ENCODE peak calls at places on chromosomes 16 and 17, in nine cellular contexts. M, I, F, U, N, A, D, E and S are unnamed samples. For H3K4me1, the result is how much of the 10 kb centered on the place peaks cover.

GRCh38 chr17:43702636-43703035 is 40.9 kb upstream of the MEOX1 start:
- DNase-seq in M (peak), I (peak), F (peak), U (no peak), N (no peak), A (no peak), D (peak), E (no peak), S (no peak)

GRCh38 chr17:17422217-17422610 is 54.6 kb upstream of the MED9 start:
- DNase-seq in M (no peak), I (no peak), F (no peak), U (no peak), N (no peak), A (no peak), D (no peak), E (no peak), S (no peak)

GRCh38 chr16:3356118-3356517 is 429 bp downstream of the OR2C1 start:
- DNase-seq in M (peak), I (no peak), F (no peak), U (no peak), N (no peak), A (no peak), D (no peak), E (no peak), S (no peak)

GRCh38 chr16:55033225-55034156 is 102.8 kb downstream of the IRX5 start:
- DNase-seq in M (no peak), I (no peak), F (no peak), U (no peak), N (no peak), A (no peak), D (no peak), E (no peak), S (no peak)

GRCh38 chr17:10618202-10618635 is 38.9 kb downstream of the MYH3 start:
- DNase-seq in M (peak), I (peak), F (peak), U (peak), N (peak), A (peak), D (peak), E (peak), S (peak)

GRCh38 chr16:74743668-74744299 is 30.8 kb downstream of the FA2H start:
- DNase-seq in M (peak), I (no peak), F (no peak), U (peak), N (peak), A (peak), D (no peak), E (peak), S (peak)

GRCh38 chr17:47291242-47291873 is 32.4 kb upstream of the EFCAB13 start:
- DNase-seq in M (peak), I (no peak), F (no peak), U (no peak), N (no peak), A (no peak), D (no peak), E (no peak), S (no peak)

GRCh38 chr16:30953511-30954124 is 3.9 kb upstream of the SETD1A start:
- DNase-seq in M (peak), I (peak), F (peak), U (peak), N (peak), A (peak), D (peak), E (peak), S (peak)

GRCh38 chr17:51813166-51813783 is 345.2 kb downstream of the CA10 start:
- DNase-seq in M (no peak), I (no peak), F (no peak), U (no peak), N (no peak), A (no peak), D (no peak), E (no peak), S (no peak)

GRCh38 chr16:1825864-1826690 is 548 bp downstream of the HAGH start:
- DNase-seq in M (peak), I (peak), F (no peak), U (peak), N (peak), A (peak), D (peak), E (no peak), S (peak)

GRCh38 chr17:4229627-4230026 is 34.2 kb downstream of the ANKFY1 start:
- DNase-seq in M (no peak), I (peak), F (no peak), U (no peak), N (peak), A (peak), D (no peak), E (no peak), S (peak)

GRCh38 chr16:5007256-5007655 is 26.5 kb downstream of the NAGPA start:
- DNase-seq in M (no peak), I (no peak), F (no peak), U (no peak), N (no peak), A (no peak), D (no peak), E (no peak), S (no peak)

GRCh38 chr17:3904486-3904885 is 11.6 kb upstream of the CAMKK1 start:
- DNase-seq in M (no peak), I (no peak), F (no peak), U (no peak), N (no peak), A (no peak), D (no peak), E (no peak), S (no peak)

GRCh38 chr17:1108810-1109605 is 70.8 kb downstream of the ABR start:
- DNase-seq in M (no peak), I (peak), F (no peak), U (peak), N (peak), A (peak), D (peak), E (peak), S (peak)

DNA sequence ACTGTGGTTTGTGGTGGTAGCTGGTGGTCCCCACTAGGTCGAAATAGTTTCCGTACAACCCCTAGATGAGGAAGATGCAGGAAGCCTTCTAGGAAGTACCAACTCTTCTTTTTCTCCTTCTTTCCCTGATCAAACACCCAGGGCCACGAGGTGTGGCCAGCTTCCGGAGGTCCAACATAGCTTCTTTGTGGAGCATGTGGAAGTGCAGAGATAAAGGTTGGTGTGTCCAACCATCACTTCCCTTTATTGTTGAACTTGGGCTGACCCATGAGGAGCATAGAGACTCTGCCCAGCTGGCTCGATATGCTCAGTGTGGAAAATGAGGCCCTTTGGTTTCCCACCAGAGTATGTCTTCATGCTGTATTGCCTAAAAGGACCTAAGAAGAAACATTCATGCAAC is 6.3 kb upstream of the RGS9 start:
- DNase-seq in M (peak), I (no peak), F (no peak), U (no peak), N (no peak), A (no peak), D (no peak), E (no peak), S (no peak)
- H3K4me1 ChIP-seq in M (under half), I (under half), F (under half), U (under half), N (under half), A (under half), D (under half), E (under half), S (under half)

GRCh38 chr17:39981207-39982068 is 831 bp downstream of the PSMD3 start:
- DNase-seq in M (peak), I (peak), F (no peak), U (no peak), N (peak), A (no peak), D (peak), E (no peak), S (peak)

GRCh38 chr17:39982069-39982371 is 1.4 kb downstream of the PSMD3 start:
- DNase-seq in M (no peak), I (no peak), F (no peak), U (no peak), N (no peak), A (no peak), D (no peak), E (no peak), S (peak)

GRCh38 chr17:39979865-39980401 is 674 bp upstream of the PSMD3 start:
- DNase-seq in M (peak), I (peak), F (peak), U (peak), N (peak), A (peak), D (peak), E (no peak), S (peak)

GRCh38 chr17:39980402-39981206 is at the start of gene PSMD3:
- DNase-seq in M (peak), I (peak), F (peak), U (peak), N (peak), A (peak), D (peak), E (peak), S (peak)

DNA sequence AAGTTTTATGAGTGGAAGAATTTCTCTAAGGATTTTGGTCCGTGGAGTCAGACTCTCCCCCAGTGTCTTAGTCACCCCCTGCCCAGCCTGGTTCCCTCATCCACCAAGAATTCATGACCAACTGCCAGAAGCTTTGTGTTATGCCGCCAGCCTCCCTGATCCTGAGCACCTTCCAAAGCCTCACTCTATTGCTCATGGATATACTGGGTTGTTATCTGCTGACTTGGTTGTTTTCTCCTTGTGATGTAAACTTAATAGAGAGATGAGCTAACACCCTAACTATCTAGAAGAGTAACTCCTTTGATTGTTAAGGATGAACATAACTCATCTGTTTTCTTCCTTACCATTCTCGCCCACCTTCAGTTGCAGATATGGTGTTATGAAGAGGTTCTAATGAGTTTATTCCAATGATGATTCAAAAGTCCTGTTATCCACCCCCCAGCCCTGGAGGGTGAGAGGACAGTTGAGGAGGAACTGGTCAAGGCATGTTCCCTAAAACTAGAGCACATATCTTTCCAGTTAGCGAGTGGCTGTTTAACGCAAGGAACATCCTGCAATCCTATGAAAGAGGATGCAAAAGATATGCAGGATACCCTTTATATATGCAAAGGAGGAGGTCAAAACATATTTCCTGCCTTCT is 1.5 kb upstream of the PSMD3 start:
- DNase-seq in M (no peak), I (peak), F (no peak), U (no peak), N (peak), A (peak), D (no peak), E (peak), S (peak)
- H3K9ac ChIP-seq in M (no peak), I (no peak), F (no peak), U (no peak), N (peak), A (no peak), D (peak), E (no peak), S (no peak)

GRCh38 chr16:56411123-56411522 is 14.2 kb downstream of the AMFR start:
- DNase-seq in M (no peak), I (no peak), F (no peak), U (no peak), N (no peak), A (no peak), D (no peak), E (no peak), S (no peak)

GRCh38 chr16:56405977-56406376 is 19.4 kb downstream of the AMFR start:
- DNase-seq in M (no peak), I (no peak), F (no peak), U (no peak), N (no peak), A (no peak), D (no peak), E (no peak), S (no peak)

GRCh38 chr16:56411624-56412023 is 13.7 kb downstream of the AMFR start:
- DNase-seq in M (no peak), I (no peak), F (no peak), U (no peak), N (no peak), A (no peak), D (no peak), E (no peak), S (no peak)

GRCh38 chr16:56408379-56409098 is 16.8 kb downstream of the AMFR start:
- DNase-seq in M (no peak), I (no peak), F (no peak), U (peak), N (no peak), A (no peak), D (no peak), E (no peak), S (no peak)

DNA sequence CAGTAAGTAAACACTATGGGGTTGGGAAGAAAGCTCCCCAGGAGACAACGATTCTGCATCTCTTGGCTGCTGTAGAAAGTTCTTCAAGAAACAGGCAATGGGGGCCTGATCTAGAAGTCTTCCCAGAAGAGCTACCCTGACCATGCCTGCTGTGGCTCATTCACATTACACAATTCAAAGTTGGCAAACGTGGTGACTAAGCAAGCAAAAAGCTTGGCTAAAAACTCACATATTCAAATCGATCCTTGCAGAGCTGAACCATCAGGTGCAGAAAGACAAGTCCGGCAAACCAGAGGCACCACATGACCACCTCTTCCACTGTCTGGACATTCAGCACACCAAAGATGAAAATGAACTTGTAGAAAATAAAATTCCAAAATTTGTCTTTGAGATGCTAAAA is 16.1 kb downstream of the AMFR start:
- DNase-seq in M (no peak), I (no peak), F (no peak), U (no peak), N (peak), A (peak), D (no peak), E (peak), S (peak)
- H3K4me1 ChIP-seq in M (under half), I (under half), F (under half), U (under half), N (under half), A (under half), D (under half), E (under half), S (under half)

GRCh38 chr17:68301438-68301959 is 10.2 kb downstream of the ARSG start:
- DNase-seq in M (no peak), I (peak), F (no peak), U (no peak), N (no peak), A (no peak), D (no peak), E (no peak), S (no peak)

GRCh38 chr17:68305132-68305531 is 13.8 kb downstream of the ARSG start:
- DNase-seq in M (no peak), I (no peak), F (no peak), U (no peak), N (peak), A (no peak), D (no peak), E (no peak), S (no peak)

GRCh38 chr17:68299817-68300216 is 8.5 kb downstream of the ARSG start:
- DNase-seq in M (no peak), I (no peak), F (no peak), U (no peak), N (no peak), A (no peak), D (no peak), E (no peak), S (no peak)

GRCh38 chr17:68302666-68303065 is 11.4 kb downstream of the ARSG start:
- DNase-seq in M (no peak), I (no peak), F (no peak), U (no peak), N (no peak), A (no peak), D (no peak), E (no peak), S (no peak)

GRCh38 chr17:68302066-68302564 is 10.8 kb downstream of the ARSG start:
- DNase-seq in M (no peak), I (peak), F (no peak), U (no peak), N (no peak), A (peak), D (no peak), E (no peak), S (no peak)
- H3K9ac ChIP-seq in M (no peak), I (no peak), F (no peak), U (no peak), N (no peak), A (no peak), D (no peak), E (no peak), S (no peak)

GRCh38 chr17:81518113-81518784 is 5.7 kb upstream of the ACTG1 start:
- DNase-seq in M (no peak), I (peak), F (peak), U (no peak), N (peak), A (no peak), D (no peak), E (peak), S (peak)

GRCh38 chr17:81518785-81519283 is 6.2 kb upstream of the ACTG1 start:
- DNase-seq in M (peak), I (peak), F (no peak), U (peak), N (no peak), A (no peak), D (no peak), E (no peak), S (peak)

GRCh38 chr17:81516439-81516838 is 3.8 kb upstream of the ACTG1 start:
- DNase-seq in M (no peak), I (no peak), F (peak), U (no peak), N (no peak), A (no peak), D (no peak), E (no peak), S (no peak)

GRCh38 chr17:81517009-81517338 is 4.4 kb upstream of the ACTG1 start:
- DNase-seq in M (no peak), I (no peak), F (no peak), U (no peak), N (no peak), A (no peak), D (no peak), E (no peak), S (no peak)

DNA sequence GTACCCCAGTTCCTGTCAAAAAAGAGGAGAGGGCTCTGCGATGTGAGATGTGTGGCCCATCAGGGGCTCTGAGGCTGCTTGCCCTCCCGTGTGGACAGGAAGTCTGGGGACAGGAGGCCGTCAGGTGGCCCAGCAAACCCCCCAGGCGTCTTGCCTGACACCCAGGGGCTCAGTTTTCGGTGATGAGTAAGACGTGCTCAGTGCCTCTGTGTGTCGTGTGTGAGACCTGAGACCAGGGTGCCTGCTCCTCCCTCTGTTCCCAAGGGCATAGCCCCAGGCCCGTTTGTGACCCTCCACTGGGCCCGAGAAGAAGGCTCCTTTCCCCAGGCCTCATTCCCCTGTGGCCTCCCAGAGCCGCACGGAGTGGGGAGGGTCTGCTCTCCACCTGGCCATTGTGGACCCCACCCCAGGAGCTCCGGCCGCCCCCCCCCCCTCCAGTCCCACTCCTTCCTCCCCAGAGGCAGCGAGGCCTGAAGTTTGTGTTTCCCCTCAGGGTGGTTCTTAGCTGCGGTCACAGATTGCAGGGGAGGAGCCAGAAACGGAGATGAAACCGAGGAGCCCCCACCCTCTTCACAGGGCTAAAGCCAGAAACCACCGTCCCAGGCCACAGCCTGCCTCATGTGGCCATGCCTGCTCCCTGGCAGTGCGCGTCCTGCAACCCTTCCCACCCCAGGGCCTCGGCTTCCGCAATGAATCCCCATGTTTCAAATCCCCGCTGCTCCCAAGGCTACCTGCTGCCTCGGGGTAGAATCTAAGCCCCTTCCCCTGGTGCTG is 4.9 kb upstream of the ACTG1 start:
- DNase-seq in M (no peak), I (peak), F (peak), U (peak), N (peak), A (no peak), D (peak), E (no peak), S (peak)
- H3K4me1 ChIP-seq in M (under half), I (under half), F (under half), U (under half), N (half or more), A (under half), D (half or more), E (under half), S (under half)

GRCh38 chr17:5651348-5651747 is 67.0 kb upstream of the NLRP1 start:
- DNase-seq in M (no peak), I (no peak), F (no peak), U (no peak), N (no peak), A (no peak), D (no peak), E (no peak), S (no peak)
- H3K9ac ChIP-seq in M (no peak), I (no peak), F (no peak), U (no peak), N (no peak), A (no peak), D (no peak), E (no peak), S (no peak)

DNA sequence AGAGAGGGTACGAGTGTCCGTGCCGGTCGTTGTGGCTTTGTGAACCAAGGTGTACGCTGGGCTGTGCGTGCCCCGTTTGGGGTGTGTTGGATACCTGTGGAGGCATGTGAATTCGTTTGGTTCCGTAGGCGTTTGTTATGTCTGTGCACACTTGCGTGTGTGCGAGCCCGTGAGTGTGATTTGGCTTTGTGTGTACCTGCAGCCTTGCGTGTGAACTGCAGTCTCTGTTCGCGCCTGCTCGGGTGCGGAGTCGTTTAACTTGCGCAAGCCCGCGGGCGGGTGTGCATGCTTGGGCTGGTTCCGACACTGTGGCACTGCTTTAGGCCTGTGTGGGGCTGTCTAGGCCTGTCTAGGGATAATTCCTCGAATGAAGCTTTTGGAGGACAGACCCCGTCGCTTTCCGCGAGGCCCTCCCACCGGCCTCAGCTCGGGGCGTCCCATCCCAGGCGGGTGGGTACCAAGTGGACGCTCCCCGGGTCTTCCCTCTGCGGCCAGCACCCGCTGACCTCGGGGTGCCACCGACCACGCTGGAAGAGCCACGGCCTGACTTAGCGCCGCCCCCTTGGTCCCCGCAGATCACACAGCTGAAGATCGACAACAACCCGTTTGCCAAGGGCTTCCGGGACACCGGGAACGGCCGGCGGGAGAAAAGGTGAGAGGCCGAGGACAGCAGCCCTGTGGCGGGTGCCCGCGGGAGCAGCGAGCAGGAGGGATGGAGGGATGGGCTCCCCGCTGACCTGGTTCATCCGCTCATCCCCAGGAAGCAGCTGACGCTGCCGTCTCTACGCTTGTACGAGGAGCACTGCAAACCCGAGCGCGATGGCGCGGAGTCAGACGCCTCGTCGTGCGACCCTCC is 4.4 kb downstream of the TBX2 start:
- DNase-seq in M (no peak), I (no peak), F (peak), U (no peak), N (peak), A (peak), D (no peak), E (peak), S (peak)
- H3K4me1 ChIP-seq in M (under half), I (under half), F (under half), U (under half), N (under half), A (under half), D (under half), E (under half), S (under half)